ENCODE peak calls at places on chromosomes 3 and 15, in seven cellular contexts. O, U, H, A, G, K and X are unnamed samples.

GRCh38 chr3:21515417-21515816 is 235.6 kb downstream of the ZNF385D start:
- DNase-seq in A (no peak), K (no peak), O (no peak), U (no peak), G (no peak), H (no peak), X (no peak)

GRCh38 chr3:172369590-172370259 is 78.5 kb downstream of the GHSR start:
- DNase-seq in G (no peak), U (no peak), K (no peak), H (no peak), A (no peak), O (no peak), X (no peak)

GRCh38 chr3:177126015-177126773 is 71.1 kb downstream of the TBL1XR1 start:
- DNase-seq in G (no peak), K (peak; percentile 98), H (no peak), A (no peak), U (no peak), O (peak; percentile 91), X (peak; percentile 96)

GRCh38 chr3:102682761-102683160 is 247.9 kb downstream of the ZPLD1 start:
- DNase-seq in H (no peak), G (no peak), O (no peak), K (no peak), U (no peak), A (no peak), X (no peak)

GRCh38 chr15:36544518-36545383 is 34.7 kb upstream of the CDIN1 start:
- DNase-seq in H (no peak), G (peak; percentile 85), K (peak; percentile 2), O (no peak), A (no peak), U (no peak), X (peak; percentile 5)

GRCh38 chr3:78645628-78646310 is 1122.0 kb downstream of the ROBO1 start:
- DNase-seq in H (peak; percentile 36), G (peak; percentile 91), K (peak; percentile 72), A (peak; percentile 68), U (peak; percentile 17), O (peak; percentile 90), X (peak; percentile 86)

GRCh38 chr15:34365073-34365825 is 1.7 kb downstream of the LPCAT4 start:
- DNase-seq in H (no peak), O (no peak), G (peak; percentile 34), U (no peak), K (peak; percentile 57), A (no peak), X (peak; percentile 35)

GRCh38 chr3:55526332-55527030 is 39.4 kb upstream of the WNT5A start:
- DNase-seq in O (no peak), K (no peak), U (no peak), A (no peak), G (no peak), H (no peak), X (no peak)

GRCh38 chr3:27556854-27557253 is 72.7 kb upstream of the SLC4A7 start:
- DNase-seq in H (no peak), O (peak; percentile 19), U (no peak), K (peak; percentile 78), G (no peak), A (no peak), X (peak; percentile 93)

GRCh38 chr15:29403778-29404177 is 134.2 kb upstream of the NSMCE3 start:
- DNase-seq in K (no peak), O (no peak), G (peak; percentile 74), A (no peak), U (no peak), H (no peak), X (no peak)

GRCh38 chr3:140629351-140630137 is 48.3 kb upstream of the TRIM42 start:
- DNase-seq in O (peak; percentile 99), G (no peak), K (peak; percentile 99), U (no peak), H (no peak), A (peak; percentile 31), X (peak; percentile 93)

GRCh38 chr15:50828610-50829206 is 63.2 kb upstream of the SPPL2A start:
- DNase-seq in G (peak; percentile 3), K (peak; percentile 92), U (peak; percentile 17), A (peak; percentile 48), O (peak; percentile 93), H (no peak), X (peak; percentile 88)

GRCh38 chr3:43296565-43296964 is 10.2 kb downstream of the SNRK start:
- DNase-seq in O (peak; percentile 64), A (no peak), K (no peak), G (no peak), H (no peak), U (peak; percentile 13), X (peak; percentile 23)

GRCh38 chr3:138863776-138864113 is 29.0 kb upstream of the PIK3CB start:
- DNase-seq in H (no peak), U (no peak), A (no peak), K (no peak), G (no peak), O (no peak), X (no peak)

GRCh38 chr15:79629687-79630086 is 197.6 kb downstream of the MINAR1 start:
- DNase-seq in U (no peak), O (peak; percentile 27), K (peak; percentile 86), H (no peak), G (no peak), A (peak; percentile 43), X (peak; percentile 20)

GRCh38 chr3:40009991-40010390 is 200.6 kb downstream of the MYRIP start:
- DNase-seq in K (no peak), A (no peak), O (no peak), U (no peak), G (no peak), H (no peak), X (peak; percentile 23)

GRCh38 chr15:32683231-32683630 is 34.6 kb upstream of the GREM1 start:
- DNase-seq in O (no peak), H (no peak), U (no peak), K (peak; percentile 39), A (no peak), G (no peak), X (no peak)

GRCh38 chr3:46763178-46763577 is 45.5 kb upstream of the PRSS50 start:
- DNase-seq in K (no peak), H (no peak), G (no peak), A (no peak), U (no peak), O (no peak), X (no peak)

GRCh38 chr15:28960979-28961378 is 75.2 kb downstream of the APBA2 start:
- DNase-seq in U (no peak), K (peak; percentile 96), G (no peak), O (peak; percentile 90), H (no peak), A (peak; percentile 67), X (no peak)

GRCh38 chr15:83063555-83063954 is 3.5 kb downstream of the BTBD1 start:
- DNase-seq in U (no peak), G (no peak), K (no peak), O (no peak), H (no peak), A (no peak), X (no peak)
- H3K4me3 ChIP-seq in U (peak overlapping the region; percentile 8), G (peak overlapping the region; percentile 77), K (peak overlapping the region; percentile 10), O (no peak overlapping the region), H (no peak overlapping the region), A (peak overlapping the region; percentile 93), X (no peak overlapping the region)

DNA sequence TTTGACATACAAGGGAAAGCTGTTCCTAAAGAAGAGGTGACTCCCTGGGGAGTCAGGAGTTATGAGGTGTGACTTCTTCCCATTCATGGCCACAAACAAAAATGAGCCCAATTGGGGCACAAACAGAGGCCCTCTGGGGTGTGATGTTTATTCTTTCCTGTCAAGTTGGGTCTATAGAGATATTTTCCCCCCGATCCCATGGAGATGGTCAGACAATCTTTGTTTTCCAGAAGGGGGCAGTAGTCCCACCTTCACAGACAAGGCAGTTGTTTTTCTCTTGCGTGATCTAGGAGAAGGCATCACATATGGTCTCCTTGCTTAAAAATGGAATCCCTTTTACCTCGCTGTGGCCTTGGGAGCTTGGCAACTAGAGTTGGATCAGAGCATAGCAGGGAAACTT is 110.3 kb downstream of the MFSD1 start:
- DNase-seq in O (peak; percentile 4), U (peak; percentile 21), A (no peak), G (peak; percentile 54), H (no peak), K (no peak), X (no peak)
- TF ChIP-seq CTCF in O (peak; percentile 26), U (no peak), A (no peak), G (peak; percentile 57), H (peak; percentile 33), K (no peak), X (no peak)

GRCh38 chr3:178345944-178346343 is 190.3 kb upstream of the KCNMB2 start:
- DNase-seq in H (no peak), G (no peak), K (no peak), O (no peak), U (no peak), A (no peak), X (no peak)

GRCh38 chr3:178353292-178353814 is 182.9 kb upstream of the KCNMB2 start:
- DNase-seq in A (peak; percentile 46), H (no peak), O (peak; percentile 38), U (no peak), K (peak; percentile 39), G (no peak), X (peak; percentile 65)

GRCh38 chr3:178352300-178353021 is 183.8 kb upstream of the KCNMB2 start:
- DNase-seq in A (peak; percentile 79), K (peak; percentile 90), H (no peak), O (peak; percentile 94), G (peak; percentile 44), U (no peak), X (peak; percentile 91)

GRCh38 chr3:178350763-178351162 is 185.5 kb upstream of the KCNMB2 start:
- DNase-seq in H (no peak), A (no peak), K (no peak), O (peak; percentile 48), U (no peak), G (no peak), X (peak; percentile 57)
- H3K4me3 ChIP-seq in H (no peak overlapping the region), A (no peak overlapping the region), K (no peak overlapping the region), O (no peak overlapping the region), U (no peak overlapping the region), G (no peak overlapping the region), X (no peak overlapping the region)

GRCh38 chr15:73239564-73240208 is 129.1 kb downstream of the HCN4 start:
- DNase-seq in U (no peak), G (peak; percentile 34), A (no peak), O (peak; percentile 29), H (peak; percentile 30), K (no peak), X (no peak)
- TF ChIP-seq CTCF in U (peak; percentile 23), G (peak; percentile 32), A (peak; percentile 7), O (peak; percentile 52), H (peak; percentile 32), K (no peak), X (no peak)